ENCODE peak calls at places on chromosomes 11 and 22, in five cellular contexts. O is NAMALWA; E is retinal pigment epithelial cell; H is activated effector memory CD4-positive, alpha-beta T cell treated with anti-CD3 and anti-CD28 coated beads, Interleukin-2, amount 50 U/mL, for 16 hours; I is A549. Y is an unnamed sample.

GRCh38 chr11:121514401-121514981 is 61.7 kb upstream of the SORL1-AS1 start:
- DNase-seq in O (no peak), E (no peak), H (no peak), I (no peak), Y (no peak)

GRCh38 chr22:29268511-29269229 is 602 bp downstream of the EWSR1 start:
- DNase-seq in O (peak), E (peak), H (no peak), I (no peak), Y (no peak)

GRCh38 chr11:72752088-72752914 is at the start of gene ARAP1:
- DNase-seq in O (peak), E (no peak), H (peak), I (peak), Y (no peak)

GRCh38 chr11:39990413-39990812 is 1469.0 kb downstream of the LRRC4C start:
- DNase-seq in O (no peak), E (no peak), H (no peak), I (no peak), Y (no peak)

GRCh38 chr11:131656839-131657211 is 286.4 kb downstream of the NTM start:
- DNase-seq in O (no peak), E (no peak), H (no peak), I (no peak), Y (no peak)

GRCh38 chr11:94731921-94732601 is 36.1 kb upstream of the AMOTL1 start:
- DNase-seq in O (no peak), E (no peak), H (no peak), I (peak), Y (no peak)

GRCh38 chr11:33719587-33719986 is 16.6 kb downstream of the CD59 start:
- DNase-seq in O (no peak), E (no peak), H (no peak), I (no peak), Y (no peak)

GRCh38 chr11:132043714-132044113 is 673.3 kb downstream of the NTM start:
- DNase-seq in O (no peak), E (no peak), H (no peak), I (no peak), Y (no peak)

GRCh38 chr11:84675631-84676030 is 951.5 kb downstream of the DLG2 start:
- DNase-seq in O (no peak), E (no peak), H (no peak), I (no peak), Y (no peak)

GRCh38 chr22:41429946-41430332 is 16.7 kb downstream of the TOB2 start:
- DNase-seq in O (no peak), E (no peak), H (no peak), I (no peak), Y (no peak)

GRCh38 chr11:65625628-65626342 is 10.2 kb downstream of the PCNX3 start:
- DNase-seq in O (peak), E (no peak), H (peak), I (peak), Y (no peak)

GRCh38 chr11:16410479-16410878 is 54.1 kb upstream of the SOX6 start:
- DNase-seq in O (no peak), E (no peak), H (no peak), I (no peak), Y (no peak)

GRCh38 chr11:27242591-27242990 is 120.4 kb downstream of the CCDC34 start:
- DNase-seq in O (no peak), E (no peak), H (no peak), I (no peak), Y (no peak)

GRCh38 chr11:75264356-75264755 is 23.8 kb downstream of the TPBGL start:
- DNase-seq in O (no peak), E (no peak), H (peak), I (no peak), Y (no peak)

GRCh38 chr11:97772696-97773095 is 1248.1 kb upstream of the CNTN5 start:
- DNase-seq in O (no peak), E (no peak), H (no peak), I (no peak), Y (no peak)

GRCh38 chr11:85787809-85788805 is 22.8 kb downstream of the SYTL2 start:
- DNase-seq in O (no peak), E (no peak), H (no peak), I (peak), Y (no peak)

GRCh38 chr22:48188211-48188845 is 1425.9 kb downstream of the TBC1D22A start:
- DNase-seq in O (no peak), E (no peak), H (no peak), I (peak), Y (no peak)

GRCh38 chr22:45427114-45427513 is 13.6 kb downstream of the RIBC2 start:
- DNase-seq in O (no peak), E (no peak), H (no peak), I (no peak), Y (no peak)

GRCh38 chr11:63813035-63813562 is at the start of gene SPINDOC:
- DNase-seq in O (peak), E (no peak), H (peak), I (peak), Y (no peak)